ENCODE peak calls at places on chromosomes 5 and 9, in nine cellular contexts. Z, K, Y, S, P, W, X, O and V are unnamed samples.

GRCh38 chr9:132671620-132672412 is 1.6 kb downstream of the GTF3C4 start:
- DNase-seq in S (no peak), W (no peak), Y (peak; percentile 19), K (no peak), Z (peak; percentile 12), O (no peak), X (no peak), P (peak; percentile 47), V (no peak)

GRCh38 chr5:1779021-1779680 is 20.5 kb downstream of the MRPL36 start:
- DNase-seq in X (no peak), P (no peak), Z (no peak), Y (no peak), W (peak; percentile 26), S (no peak), K (no peak), O (peak; percentile 24), V (no peak)

GRCh38 chr9:71742703-71743102 is 25.6 kb downstream of the CEMIP2 start:
- DNase-seq in Z (no peak), P (no peak), W (no peak), X (no peak), K (no peak), S (no peak), O (no peak), Y (no peak), V (no peak)

GRCh38 chr9:97768731-97769130 is 71.6 kb upstream of the XPA start:
- DNase-seq in O (no peak), X (peak; percentile 79), P (peak; percentile 31), Y (peak; percentile 63), S (no peak), K (no peak), W (no peak), Z (no peak), V (no peak)

GRCh38 chr5:59790399-59791130 is 103.0 kb downstream of the PDE4D start:
- DNase-seq in S (no peak), O (no peak), Y (peak; percentile 86), W (peak; percentile 62), K (no peak), Z (no peak), X (no peak), P (no peak), V (no peak)

GRCh38 chr9:129838707-129839259 is 3.5 kb downstream of the USP20 start:
- DNase-seq in X (peak; percentile 73), Z (peak; percentile 79), K (no peak), P (peak; percentile 50), W (no peak), S (no peak), O (no peak), Y (peak; percentile 84), V (no peak)

GRCh38 chr9:89593776-89594427 is 10.9 kb upstream of the GADD45G start:
- DNase-seq in S (no peak), P (peak; percentile 31), X (no peak), Y (peak; percentile 37), W (no peak), O (peak; percentile 67), Z (peak; percentile 68), K (peak; percentile 74), V (peak; percentile 84)

GRCh38 chr9:127937383-127938297 is at the start of gene DPM2:
- DNase-seq in W (peak; percentile 83), P (peak; percentile 78), X (no peak), K (peak; percentile 89), O (peak; percentile 79), Z (peak; percentile 90), Y (peak; percentile 83), S (peak; percentile 94), V (peak; percentile 90)

GRCh38 chr5:129199308-129199707 is 104.8 kb downstream of the ISOC1 start:
- DNase-seq in S (no peak), W (no peak), Y (no peak), Z (peak; percentile 14), K (no peak), P (no peak), O (no peak), X (no peak), V (no peak)

GRCh38 chr5:180291943-180292831 is at the start of gene MAPK9:
- DNase-seq in W (peak; percentile 79), Y (peak; percentile 65), P (peak; percentile 75), K (peak; percentile 94), Z (peak; percentile 86), X (no peak), O (peak; percentile 68), S (peak; percentile 95), V (peak; percentile 92)

GRCh38 chr5:176844706-176845391 is 34.5 kb downstream of the UNC5A start:
- DNase-seq in Y (peak; percentile 43), S (peak; percentile 58), P (peak; percentile 9), X (no peak), O (no peak), Z (no peak), K (peak; percentile 20), W (no peak), V (no peak)

GRCh38 chr9:123445981-123446610 is 90.1 kb downstream of the CRB2 start:
- DNase-seq in S (no peak), W (no peak), Z (peak; percentile 43), Y (peak; percentile 6), K (no peak), O (no peak), P (no peak), X (no peak), V (no peak)

DNA sequence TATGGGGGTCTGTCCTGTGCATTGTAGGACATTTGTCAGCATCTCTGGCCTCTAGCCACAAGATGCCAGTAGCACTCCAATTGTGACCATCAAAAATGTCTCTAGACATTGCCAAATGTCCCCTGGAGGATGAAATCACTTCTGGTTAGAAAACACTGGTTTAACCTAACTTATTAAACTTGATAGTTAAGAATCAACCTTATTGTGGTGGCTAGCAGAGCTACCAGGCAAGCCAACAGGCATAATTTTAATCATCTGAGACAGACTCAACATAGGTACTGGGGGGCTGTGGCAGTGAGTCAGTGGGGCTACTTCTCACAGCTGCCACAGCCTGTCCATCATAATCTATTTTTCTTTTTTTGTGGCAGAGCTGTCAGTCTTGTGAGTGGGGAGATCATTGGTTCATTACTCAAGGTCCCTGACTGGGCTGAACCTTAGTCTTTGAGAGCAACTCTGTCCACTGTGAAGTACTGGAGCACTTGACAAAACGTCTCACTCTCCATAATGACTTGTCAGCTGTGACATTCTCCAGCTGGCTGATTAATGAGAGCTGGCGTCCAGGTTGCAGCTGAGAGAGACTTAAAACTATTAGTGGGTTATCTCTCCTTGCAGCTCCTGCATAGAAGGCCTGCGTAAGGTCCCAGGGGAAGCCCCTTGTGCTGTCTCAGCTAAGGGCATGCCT is 107.9 kb downstream of the DCP2 start:
- DNase-seq in P (no peak), K (peak; percentile 94), Z (no peak), O (no peak), X (no peak), W (no peak), Y (no peak), S (no peak), V (no peak)
- TF ChIP-seq CTCF in P (no peak), K (no peak), Z (no peak), O (no peak), X (no peak), W (no peak), Y (no peak), S (peak; percentile 6), V (no peak)

GRCh38 chr5:50325237-50325832 is 115.8 kb downstream of the EMB start:
- DNase-seq in Z (peak; percentile 57), P (no peak), X (no peak), W (no peak), O (no peak), Y (peak; percentile 63), S (no peak), K (peak; percentile 2), V (no peak)
- TF ChIP-seq CTCF in Z (peak; percentile 43), P (peak; percentile 54), X (peak; percentile 66), W (peak; percentile 75), O (peak; percentile 20), Y (peak; percentile 52), S (peak; percentile 40), K (peak; percentile 53), V (peak; percentile 74)

GRCh38 chr9:111529787-111530186 is 4.8 kb downstream of the ZNF483 start:
- DNase-seq in Y (no peak), W (no peak), O (no peak), S (no peak), X (no peak), P (no peak), Z (no peak), K (no peak), V (no peak)

GRCh38 chr9:111524731-111525055 is 286 bp upstream of the ZNF483 start:
- DNase-seq in X (no peak), W (no peak), O (no peak), Y (no peak), Z (no peak), K (no peak), P (no peak), S (no peak), V (no peak)

GRCh38 chr9:111527347-111527746 is 2.4 kb downstream of the ZNF483 start:
- DNase-seq in Z (no peak), W (no peak), P (peak; percentile 15), X (no peak), K (no peak), Y (peak; percentile 8), S (no peak), O (no peak), V (no peak)

DNA sequence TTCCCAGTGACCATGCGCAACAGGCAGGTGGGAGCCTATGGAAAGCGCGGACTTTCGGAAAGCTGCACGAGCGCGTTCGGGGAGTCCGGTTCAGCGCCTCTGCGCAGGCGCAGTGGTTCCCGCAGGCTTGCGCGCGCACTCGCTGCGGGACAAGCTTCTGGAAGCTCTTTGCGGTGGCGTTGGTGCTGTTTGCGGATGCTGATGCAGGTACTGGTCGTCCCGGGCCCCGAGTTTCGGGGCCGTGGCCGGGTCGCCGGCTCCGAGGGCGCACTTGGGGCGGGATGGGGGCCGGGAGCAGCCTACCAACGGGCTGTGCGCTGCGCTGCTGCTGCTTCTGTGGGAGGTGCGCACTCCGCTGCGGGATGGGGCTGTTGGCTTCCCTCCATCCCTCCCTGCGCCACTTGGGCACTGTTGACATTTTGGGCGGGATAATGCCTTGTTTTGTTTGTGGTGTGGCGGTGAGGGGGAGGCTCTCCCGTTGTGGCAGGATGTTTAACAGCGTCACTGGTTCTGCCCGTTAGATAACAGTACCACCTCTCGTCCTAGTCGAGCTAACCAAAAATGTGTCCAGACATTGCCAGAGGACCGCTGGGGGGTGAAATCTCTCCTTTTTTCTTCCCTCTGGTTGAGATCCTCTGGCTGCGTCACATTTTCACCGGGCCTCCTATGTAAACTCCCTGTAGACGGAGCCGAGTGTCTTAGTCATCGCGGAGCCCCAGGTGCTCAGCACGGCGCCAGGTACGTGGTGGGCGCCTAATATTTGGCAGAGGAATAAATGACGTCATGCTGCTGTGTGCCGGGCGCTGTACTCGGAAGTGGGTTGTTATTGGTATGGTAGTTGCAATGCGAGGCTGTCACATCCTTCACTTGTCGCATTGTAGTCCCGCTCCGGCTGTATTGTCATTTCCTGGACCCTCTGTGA is at the start of gene ZNF483:
- DNase-seq in P (peak; percentile 85), Z (no peak), X (peak; percentile 13), Y (peak; percentile 73), W (peak; percentile 91), K (peak; percentile 91), O (peak; percentile 78), S (peak; percentile 88), V (peak; percentile 95)
- TF ChIP-seq CTCF in P (no peak), Z (no peak), X (no peak), Y (no peak), W (peak; percentile 43), K (no peak), O (no peak), S (no peak), V (no peak)

DNA sequence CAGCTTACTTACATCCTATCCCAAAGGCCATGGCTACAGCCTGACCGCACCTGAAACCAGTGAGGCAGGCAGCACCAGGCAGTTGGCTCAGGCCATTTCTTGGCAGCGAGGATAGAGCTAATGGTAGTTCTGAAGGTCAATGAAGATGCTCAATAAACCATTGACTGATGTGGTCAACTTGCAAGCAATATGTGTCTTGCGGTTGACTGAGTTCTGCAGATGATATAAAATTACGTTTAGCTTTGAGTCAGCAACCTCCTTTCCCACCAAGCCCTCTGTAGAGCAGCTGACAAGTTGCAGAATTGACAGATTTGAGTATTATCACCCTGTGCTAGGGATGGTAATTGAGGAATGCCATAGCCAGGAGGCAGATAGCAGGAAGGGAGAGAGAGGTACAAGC is 189.0 kb upstream of the PUM3 start:
- DNase-seq in W (no peak), Y (no peak), S (no peak), X (no peak), P (no peak), K (no peak), O (no peak), Z (no peak), V (no peak)
- TF ChIP-seq CTCF in W (no peak), Y (no peak), S (no peak), X (no peak), P (no peak), K (no peak), O (no peak), Z (no peak), V (no peak)